ENCODE peak calls at places on chromosomes 7 and 10, in eight cellular contexts. One of them, this sample, is unnamed.

GRCh38 chr7:89028319-89028718 is 232.8 kb upstream of the TEX47 start:
- DNase-seq in stimulated activated CD8-positive, alpha-beta memory T cell treated with anti-CD3 and anti-CD28 coated beads, Interleukin-12 subunit alpha, Interleukin-12 subunit beta, amount 100 ng/mL, for 1 hour: no peak
- DNase-seq in T-helper 2 cell treated with Interferon-gamma antibody and Interleukin-4, amounts not matched to agents 5 μg/mL and 100 μg/mL, for 36 hours: no peak
- DNase-seq in SHP77 treated with DMSO at 0.1 percent for 48 hours: no peak
- DNase-seq in heart right ventricle: no peak
- DNase-seq in fibroblast of pulmonary artery: no peak
- DNase-seq in hepatocyte: no peak
- DNase-seq in pancreas: no peak
- DNase-seq in this sample: no peak

GRCh38 chr10:125222515-125222914 is 62.2 kb upstream of the CTBP2 start:
- DNase-seq in stimulated activated CD8-positive, alpha-beta memory T cell treated with anti-CD3 and anti-CD28 coated beads, Interleukin-12 subunit alpha, Interleukin-12 subunit beta, amount 100 ng/mL, for 1 hour: no peak
- DNase-seq in T-helper 2 cell treated with Interferon-gamma antibody and Interleukin-4, amounts not matched to agents 5 μg/mL and 100 μg/mL, for 36 hours: no peak
- DNase-seq in SHP77 treated with DMSO at 0.1 percent for 48 hours: no peak
- DNase-seq in heart right ventricle: no peak
- DNase-seq in fibroblast of pulmonary artery: no peak
- DNase-seq in hepatocyte: no peak
- DNase-seq in pancreas: no peak
- DNase-seq in this sample: no peak

GRCh38 chr10:132169031-132169765 is 17.6 kb upstream of the DPYSL4 start:
- DNase-seq in stimulated activated CD8-positive, alpha-beta memory T cell treated with anti-CD3 and anti-CD28 coated beads, Interleukin-12 subunit alpha, Interleukin-12 subunit beta, amount 100 ng/mL, for 1 hour: no peak
- DNase-seq in T-helper 2 cell treated with Interferon-gamma antibody and Interleukin-4, amounts not matched to agents 5 μg/mL and 100 μg/mL, for 36 hours: no peak
- DNase-seq in SHP77 treated with DMSO at 0.1 percent for 48 hours: no peak
- DNase-seq in heart right ventricle: no peak
- DNase-seq in fibroblast of pulmonary artery: no peak
- DNase-seq in hepatocyte: no peak
- DNase-seq in pancreas: peak
- DNase-seq in this sample: no peak

GRCh38 chr10:184174-184573 is 48.9 kb downstream of the ZMYND11 start:
- DNase-seq in stimulated activated CD8-positive, alpha-beta memory T cell treated with anti-CD3 and anti-CD28 coated beads, Interleukin-12 subunit alpha, Interleukin-12 subunit beta, amount 100 ng/mL, for 1 hour: no peak
- DNase-seq in T-helper 2 cell treated with Interferon-gamma antibody and Interleukin-4, amounts not matched to agents 5 μg/mL and 100 μg/mL, for 36 hours: no peak
- DNase-seq in SHP77 treated with DMSO at 0.1 percent for 48 hours: no peak
- DNase-seq in heart right ventricle: no peak
- DNase-seq in fibroblast of pulmonary artery: no peak
- DNase-seq in hepatocyte: no peak
- DNase-seq in pancreas: no peak
- DNase-seq in this sample: no peak

GRCh38 chr7:92997144-92997543 is 120.6 kb downstream of the SAMD9 start:
- DNase-seq in stimulated activated CD8-positive, alpha-beta memory T cell treated with anti-CD3 and anti-CD28 coated beads, Interleukin-12 subunit alpha, Interleukin-12 subunit beta, amount 100 ng/mL, for 1 hour: no peak
- DNase-seq in T-helper 2 cell treated with Interferon-gamma antibody and Interleukin-4, amounts not matched to agents 5 μg/mL and 100 μg/mL, for 36 hours: no peak
- DNase-seq in SHP77 treated with DMSO at 0.1 percent for 48 hours: no peak
- DNase-seq in heart right ventricle: no peak
- DNase-seq in fibroblast of pulmonary artery: no peak
- DNase-seq in hepatocyte: no peak
- DNase-seq in pancreas: no peak
- DNase-seq in this sample: no peak

GRCh38 chr7:152899482-152900166 is 140.1 kb downstream of the ACTR3B start:
- DNase-seq in stimulated activated CD8-positive, alpha-beta memory T cell treated with anti-CD3 and anti-CD28 coated beads, Interleukin-12 subunit alpha, Interleukin-12 subunit beta, amount 100 ng/mL, for 1 hour: no peak
- DNase-seq in T-helper 2 cell treated with Interferon-gamma antibody and Interleukin-4, amounts not matched to agents 5 μg/mL and 100 μg/mL, for 36 hours: no peak
- DNase-seq in SHP77 treated with DMSO at 0.1 percent for 48 hours: no peak
- DNase-seq in heart right ventricle: peak
- DNase-seq in fibroblast of pulmonary artery: no peak
- DNase-seq in hepatocyte: no peak
- DNase-seq in pancreas: no peak
- DNase-seq in this sample: no peak

GRCh38 chr7:130793855-130794618 is 60.0 kb upstream of the KLF14 start:
- DNase-seq in stimulated activated CD8-positive, alpha-beta memory T cell treated with anti-CD3 and anti-CD28 coated beads, Interleukin-12 subunit alpha, Interleukin-12 subunit beta, amount 100 ng/mL, for 1 hour: no peak
- DNase-seq in T-helper 2 cell treated with Interferon-gamma antibody and Interleukin-4, amounts not matched to agents 5 μg/mL and 100 μg/mL, for 36 hours: no peak
- DNase-seq in SHP77 treated with DMSO at 0.1 percent for 48 hours: no peak
- DNase-seq in heart right ventricle: no peak
- DNase-seq in fibroblast of pulmonary artery: peak
- DNase-seq in hepatocyte: no peak
- DNase-seq in pancreas: no peak
- DNase-seq in this sample: no peak

GRCh38 chr7:99102809-99103690 is 40.9 kb downstream of the SMURF1 start:
- DNase-seq in stimulated activated CD8-positive, alpha-beta memory T cell treated with anti-CD3 and anti-CD28 coated beads, Interleukin-12 subunit alpha, Interleukin-12 subunit beta, amount 100 ng/mL, for 1 hour: no peak
- DNase-seq in T-helper 2 cell treated with Interferon-gamma antibody and Interleukin-4, amounts not matched to agents 5 μg/mL and 100 μg/mL, for 36 hours: peak
- DNase-seq in SHP77 treated with DMSO at 0.1 percent for 48 hours: no peak
- DNase-seq in heart right ventricle: no peak
- DNase-seq in fibroblast of pulmonary artery: peak
- DNase-seq in hepatocyte: no peak
- DNase-seq in pancreas: no peak
- DNase-seq in this sample: no peak

GRCh38 chr7:52786174-52786573 is 249.3 kb upstream of the POM121L12 start:
- DNase-seq in stimulated activated CD8-positive, alpha-beta memory T cell treated with anti-CD3 and anti-CD28 coated beads, Interleukin-12 subunit alpha, Interleukin-12 subunit beta, amount 100 ng/mL, for 1 hour: no peak
- DNase-seq in T-helper 2 cell treated with Interferon-gamma antibody and Interleukin-4, amounts not matched to agents 5 μg/mL and 100 μg/mL, for 36 hours: no peak
- DNase-seq in SHP77 treated with DMSO at 0.1 percent for 48 hours: no peak
- DNase-seq in heart right ventricle: no peak
- DNase-seq in fibroblast of pulmonary artery: no peak
- DNase-seq in hepatocyte: no peak
- DNase-seq in pancreas: no peak
- DNase-seq in this sample: no peak

GRCh38 chr10:122208616-122209430 is 62.3 kb upstream of the BTBD16 start:
- DNase-seq in stimulated activated CD8-positive, alpha-beta memory T cell treated with anti-CD3 and anti-CD28 coated beads, Interleukin-12 subunit alpha, Interleukin-12 subunit beta, amount 100 ng/mL, for 1 hour: no peak
- DNase-seq in T-helper 2 cell treated with Interferon-gamma antibody and Interleukin-4, amounts not matched to agents 5 μg/mL and 100 μg/mL, for 36 hours: no peak
- DNase-seq in SHP77 treated with DMSO at 0.1 percent for 48 hours: no peak
- DNase-seq in heart right ventricle: no peak
- DNase-seq in fibroblast of pulmonary artery: no peak
- DNase-seq in hepatocyte: no peak
- DNase-seq in pancreas: no peak
- DNase-seq in this sample: no peak

GRCh38 chr7:134768243-134768642 is 11.2 kb upstream of the CALD1 start:
- DNase-seq in stimulated activated CD8-positive, alpha-beta memory T cell treated with anti-CD3 and anti-CD28 coated beads, Interleukin-12 subunit alpha, Interleukin-12 subunit beta, amount 100 ng/mL, for 1 hour: no peak
- DNase-seq in T-helper 2 cell treated with Interferon-gamma antibody and Interleukin-4, amounts not matched to agents 5 μg/mL and 100 μg/mL, for 36 hours: no peak
- DNase-seq in SHP77 treated with DMSO at 0.1 percent for 48 hours: no peak
- DNase-seq in heart right ventricle: no peak
- DNase-seq in fibroblast of pulmonary artery: no peak
- DNase-seq in hepatocyte: no peak
- DNase-seq in pancreas: no peak
- DNase-seq in this sample: no peak

GRCh38 chr10:72027498-72027897 is 60.9 kb downstream of the SPOCK2 start:
- DNase-seq in stimulated activated CD8-positive, alpha-beta memory T cell treated with anti-CD3 and anti-CD28 coated beads, Interleukin-12 subunit alpha, Interleukin-12 subunit beta, amount 100 ng/mL, for 1 hour: no peak
- DNase-seq in T-helper 2 cell treated with Interferon-gamma antibody and Interleukin-4, amounts not matched to agents 5 μg/mL and 100 μg/mL, for 36 hours: no peak
- DNase-seq in SHP77 treated with DMSO at 0.1 percent for 48 hours: no peak
- DNase-seq in heart right ventricle: no peak
- DNase-seq in fibroblast of pulmonary artery: peak
- DNase-seq in hepatocyte: peak
- DNase-seq in pancreas: no peak
- DNase-seq in this sample: no peak

GRCh38 chr7:81158189-81158588 is 239.3 kb upstream of the SEMA3C start:
- DNase-seq in stimulated activated CD8-positive, alpha-beta memory T cell treated with anti-CD3 and anti-CD28 coated beads, Interleukin-12 subunit alpha, Interleukin-12 subunit beta, amount 100 ng/mL, for 1 hour: no peak
- DNase-seq in T-helper 2 cell treated with Interferon-gamma antibody and Interleukin-4, amounts not matched to agents 5 μg/mL and 100 μg/mL, for 36 hours: no peak
- DNase-seq in SHP77 treated with DMSO at 0.1 percent for 48 hours: no peak
- DNase-seq in heart right ventricle: no peak
- DNase-seq in fibroblast of pulmonary artery: no peak
- DNase-seq in hepatocyte: no peak
- DNase-seq in pancreas: no peak
- DNase-seq in this sample: no peak

GRCh38 chr7:25775570-25775969 is 376.4 kb upstream of the NFE2L3 start:
- DNase-seq in stimulated activated CD8-positive, alpha-beta memory T cell treated with anti-CD3 and anti-CD28 coated beads, Interleukin-12 subunit alpha, Interleukin-12 subunit beta, amount 100 ng/mL, for 1 hour: no peak
- DNase-seq in T-helper 2 cell treated with Interferon-gamma antibody and Interleukin-4, amounts not matched to agents 5 μg/mL and 100 μg/mL, for 36 hours: no peak
- DNase-seq in SHP77 treated with DMSO at 0.1 percent for 48 hours: no peak
- DNase-seq in heart right ventricle: no peak
- DNase-seq in fibroblast of pulmonary artery: no peak
- DNase-seq in hepatocyte: no peak
- DNase-seq in pancreas: no peak
- DNase-seq in this sample: no peak

GRCh38 chr7:26187380-26188290 is 12.9 kb downstream of the HNRNPA2B1 start:
- DNase-seq in stimulated activated CD8-positive, alpha-beta memory T cell treated with anti-CD3 and anti-CD28 coated beads, Interleukin-12 subunit alpha, Interleukin-12 subunit beta, amount 100 ng/mL, for 1 hour: no peak
- DNase-seq in T-helper 2 cell treated with Interferon-gamma antibody and Interleukin-4, amounts not matched to agents 5 μg/mL and 100 μg/mL, for 36 hours: no peak
- DNase-seq in SHP77 treated with DMSO at 0.1 percent for 48 hours: no peak
- DNase-seq in heart right ventricle: no peak
- DNase-seq in fibroblast of pulmonary artery: no peak
- DNase-seq in hepatocyte: no peak
- DNase-seq in pancreas: no peak
- DNase-seq in this sample: no peak

GRCh38 chr7:44505595-44505994 is 15.1 kb upstream of the NUDCD3 start:
- DNase-seq in stimulated activated CD8-positive, alpha-beta memory T cell treated with anti-CD3 and anti-CD28 coated beads, Interleukin-12 subunit alpha, Interleukin-12 subunit beta, amount 100 ng/mL, for 1 hour: no peak
- DNase-seq in T-helper 2 cell treated with Interferon-gamma antibody and Interleukin-4, amounts not matched to agents 5 μg/mL and 100 μg/mL, for 36 hours: no peak
- DNase-seq in SHP77 treated with DMSO at 0.1 percent for 48 hours: no peak
- DNase-seq in heart right ventricle: no peak
- DNase-seq in fibroblast of pulmonary artery: no peak
- DNase-seq in hepatocyte: no peak
- DNase-seq in pancreas: no peak
- DNase-seq in this sample: no peak

GRCh38 chr7:159042639-159043101 is 102.0 kb downstream of the VIPR2 start:
- DNase-seq in stimulated activated CD8-positive, alpha-beta memory T cell treated with anti-CD3 and anti-CD28 coated beads, Interleukin-12 subunit alpha, Interleukin-12 subunit beta, amount 100 ng/mL, for 1 hour: no peak
- DNase-seq in T-helper 2 cell treated with Interferon-gamma antibody and Interleukin-4, amounts not matched to agents 5 μg/mL and 100 μg/mL, for 36 hours: no peak
- DNase-seq in SHP77 treated with DMSO at 0.1 percent for 48 hours: no peak
- DNase-seq in heart right ventricle: no peak
- DNase-seq in fibroblast of pulmonary artery: no peak
- DNase-seq in hepatocyte: no peak
- DNase-seq in pancreas: no peak
- DNase-seq in this sample: no peak

GRCh38 chr7:90455163-90456030 is 14.0 kb upstream of the PTTG1IP2 start:
- DNase-seq in stimulated activated CD8-positive, alpha-beta memory T cell treated with anti-CD3 and anti-CD28 coated beads, Interleukin-12 subunit alpha, Interleukin-12 subunit beta, amount 100 ng/mL, for 1 hour: no peak
- DNase-seq in T-helper 2 cell treated with Interferon-gamma antibody and Interleukin-4, amounts not matched to agents 5 μg/mL and 100 μg/mL, for 36 hours: no peak
- DNase-seq in SHP77 treated with DMSO at 0.1 percent for 48 hours: peak
- DNase-seq in heart right ventricle: no peak
- DNase-seq in fibroblast of pulmonary artery: peak
- DNase-seq in hepatocyte: peak
- DNase-seq in pancreas: no peak
- DNase-seq in this sample: peak

GRCh38 chr10:60955957-60956425 is 12.0 kb upstream of the RHOBTB1 start:
- DNase-seq in stimulated activated CD8-positive, alpha-beta memory T cell treated with anti-CD3 and anti-CD28 coated beads, Interleukin-12 subunit alpha, Interleukin-12 subunit beta, amount 100 ng/mL, for 1 hour: no peak
- DNase-seq in T-helper 2 cell treated with Interferon-gamma antibody and Interleukin-4, amounts not matched to agents 5 μg/mL and 100 μg/mL, for 36 hours: no peak
- DNase-seq in SHP77 treated with DMSO at 0.1 percent for 48 hours: no peak
- DNase-seq in heart right ventricle: no peak
- DNase-seq in fibroblast of pulmonary artery: peak
- DNase-seq in hepatocyte: peak
- DNase-seq in pancreas: no peak
- DNase-seq in this sample: no peak

GRCh38 chr10:689433-690226 is at the start of gene DIP2C:
- DNase-seq in stimulated activated CD8-positive, alpha-beta memory T cell treated with anti-CD3 and anti-CD28 coated beads, Interleukin-12 subunit alpha, Interleukin-12 subunit beta, amount 100 ng/mL, for 1 hour: no peak
- DNase-seq in T-helper 2 cell treated with Interferon-gamma antibody and Interleukin-4, amounts not matched to agents 5 μg/mL and 100 μg/mL, for 36 hours: no peak
- DNase-seq in SHP77 treated with DMSO at 0.1 percent for 48 hours: peak
- DNase-seq in heart right ventricle: peak
- DNase-seq in fibroblast of pulmonary artery: peak
- DNase-seq in hepatocyte: peak
- DNase-seq in pancreas: peak
- DNase-seq in this sample: peak

GRCh38 chr7:155399577-155399976 is 58.4 kb upstream of the EN2 start:
- DNase-seq in stimulated activated CD8-positive, alpha-beta memory T cell treated with anti-CD3 and anti-CD28 coated beads, Interleukin-12 subunit alpha, Interleukin-12 subunit beta, amount 100 ng/mL, for 1 hour: no peak
- DNase-seq in T-helper 2 cell treated with Interferon-gamma antibody and Interleukin-4, amounts not matched to agents 5 μg/mL and 100 μg/mL, for 36 hours: no peak
- DNase-seq in SHP77 treated with DMSO at 0.1 percent for 48 hours: no peak
- DNase-seq in heart right ventricle: no peak
- DNase-seq in fibroblast of pulmonary artery: no peak
- DNase-seq in hepatocyte: no peak
- DNase-seq in pancreas: no peak
- DNase-seq in this sample: no peak

GRCh38 chr7:70935311-70935710 is 196.6 kb upstream of the GALNT17 start:
- DNase-seq in stimulated activated CD8-positive, alpha-beta memory T cell treated with anti-CD3 and anti-CD28 coated beads, Interleukin-12 subunit alpha, Interleukin-12 subunit beta, amount 100 ng/mL, for 1 hour: no peak
- DNase-seq in T-helper 2 cell treated with Interferon-gamma antibody and Interleukin-4, amounts not matched to agents 5 μg/mL and 100 μg/mL, for 36 hours: no peak
- DNase-seq in SHP77 treated with DMSO at 0.1 percent for 48 hours: no peak
- DNase-seq in heart right ventricle: no peak
- DNase-seq in fibroblast of pulmonary artery: no peak
- DNase-seq in hepatocyte: no peak
- DNase-seq in pancreas: no peak
- DNase-seq in this sample: no peak

GRCh38 chr10:59991661-59992060 is 85.3 kb upstream of the CCDC6 start:
- DNase-seq in stimulated activated CD8-positive, alpha-beta memory T cell treated with anti-CD3 and anti-CD28 coated beads, Interleukin-12 subunit alpha, Interleukin-12 subunit beta, amount 100 ng/mL, for 1 hour: no peak
- DNase-seq in T-helper 2 cell treated with Interferon-gamma antibody and Interleukin-4, amounts not matched to agents 5 μg/mL and 100 μg/mL, for 36 hours: no peak
- DNase-seq in SHP77 treated with DMSO at 0.1 percent for 48 hours: no peak
- DNase-seq in heart right ventricle: no peak
- DNase-seq in fibroblast of pulmonary artery: peak
- DNase-seq in hepatocyte: peak
- DNase-seq in pancreas: no peak
- DNase-seq in this sample: no peak

GRCh38 chr7:81624650-81625310 is 145.1 kb downstream of the HGF start:
- DNase-seq in stimulated activated CD8-positive, alpha-beta memory T cell treated with anti-CD3 and anti-CD28 coated beads, Interleukin-12 subunit alpha, Interleukin-12 subunit beta, amount 100 ng/mL, for 1 hour: no peak
- DNase-seq in T-helper 2 cell treated with Interferon-gamma antibody and Interleukin-4, amounts not matched to agents 5 μg/mL and 100 μg/mL, for 36 hours: no peak
- DNase-seq in SHP77 treated with DMSO at 0.1 percent for 48 hours: no peak
- DNase-seq in heart right ventricle: no peak
- DNase-seq in fibroblast of pulmonary artery: no peak
- DNase-seq in hepatocyte: peak
- DNase-seq in pancreas: no peak
- DNase-seq in this sample: no peak

This sample was measured in frontal cortex.